ENCODE peak calls at places on chromosomes 4 and X, in eight cellular contexts. O is activated naive CD4-positive, alpha-beta T cell; T is NCI-H1417; M is mucosa of gallbladder; P is type B pancreatic cell; L is sciatic nerve; W is EH; F is KBM-7. E is an unnamed sample.
A peak's percentile ranks its signal among the peaks of the same experiment; 100 is the strongest.

GRCh38 chrX:70262952-70263567 is 3.1 kb upstream of the P2RY4 start:
- DNase-seq in O (no peak), T (peak; percentile 19), M (peak; percentile 27), P (peak; percentile 72), L (no peak), W (peak; percentile 31), F (peak; percentile 68), E (peak; percentile 34)

GRCh38 chr4:81207793-81208192 is 7.2 kb downstream of the PRKG2 start:
- DNase-seq in O (no peak), T (no peak), M (no peak), P (no peak), L (no peak), W (peak; percentile 79), F (no peak), E (no peak)

GRCh38 chrX:119502727-119503483 is 34.7 kb downstream of the SLC25A5 start:
- DNase-seq in O (no peak), T (peak; percentile 48), M (peak; percentile 78), P (no peak), L (no peak), W (peak; percentile 56), F (no peak), E (peak; percentile 77)

GRCh38 chr4:166293551-166293950 is 420.5 kb downstream of the TLL1 start:
- DNase-seq in O (no peak), T (no peak), M (no peak), P (no peak), L (no peak), W (peak; percentile 54), F (no peak), E (no peak)

GRCh38 chr4:14719053-14719452 is 283.2 kb upstream of the CPEB2 start:
- DNase-seq in O (no peak), T (no peak), M (peak; percentile 14), P (no peak), L (no peak), W (peak; percentile 59), F (no peak), E (peak; percentile 37)

GRCh38 chrX:22296871-22297270 is 24.2 kb downstream of the CBLL2 start:
- DNase-seq in O (no peak), T (no peak), M (no peak), P (no peak), L (no peak), W (peak; percentile 37), F (no peak), E (no peak)

GRCh38 chr4:170672571-170672970 is 582.8 kb upstream of the AADAT start:
- DNase-seq in O (no peak), T (no peak), M (no peak), P (no peak), L (no peak), W (peak; percentile 60), F (no peak), E (no peak)

GRCh38 chr4:986428-986948 is 356 bp upstream of the IDUA start:
- DNase-seq in O (no peak), T (no peak), M (no peak), P (no peak), L (no peak), W (no peak), F (no peak), E (no peak)

GRCh38 chrX:125293792-125294780 is 25.6 kb upstream of the TEX13C start:
- DNase-seq in O (no peak), T (no peak), M (no peak), P (no peak), L (no peak), W (no peak), F (no peak), E (no peak)

GRCh38 chr4:108988514-108989195 is 225.8 kb upstream of the ETNPPL start:
- DNase-seq in O (no peak), T (no peak), M (no peak), P (no peak), L (no peak), W (peak; percentile 56), F (no peak), E (no peak)

GRCh38 chrX:13469963-13470679 is 99.3 kb upstream of the EGFL6 start:
- DNase-seq in O (no peak), T (no peak), M (no peak), P (no peak), L (no peak), W (peak; percentile 82), F (peak; percentile 65), E (no peak)

GRCh38 chrX:21738145-21738949 is 19.6 kb downstream of the SMPX start:
- DNase-seq in O (no peak), T (peak; percentile 82), M (no peak), P (no peak), L (no peak), W (no peak), F (no peak), E (no peak)

GRCh38 chr4:762211-763190 is 56.9 kb downstream of the PCGF3 start:
- DNase-seq in O (no peak), T (no peak), M (no peak), P (no peak), L (peak; percentile 55), W (peak; percentile 34), F (no peak), E (no peak)

GRCh38 chr4:163649557-163650091 is 155.1 kb downstream of the TMA16 start:
- DNase-seq in O (no peak), T (no peak), M (no peak), P (no peak), L (no peak), W (no peak), F (no peak), E (no peak)

GRCh38 chrX:16603822-16604221 is 46.1 kb upstream of the S100G start:
- DNase-seq in O (no peak), T (no peak), M (no peak), P (no peak), L (no peak), W (peak; percentile 9), F (peak; percentile 21), E (no peak)

GRCh38 chr4:124019749-124020549 is 623.4 kb downstream of the SPRY1 start:
- DNase-seq in O (no peak), T (no peak), M (no peak), P (no peak), L (no peak), W (peak; percentile 64), F (no peak), E (no peak)

GRCh38 chrX:106619797-106620196 is 8.0 kb downstream of the RADX start:
- DNase-seq in O (no peak), T (no peak), M (no peak), P (no peak), L (no peak), W (no peak), F (peak; percentile 25), E (no peak)

GRCh38 chrX:74023203-74023602 is 280.8 kb upstream of the ZCCHC13 start:
- DNase-seq in O (no peak), T (no peak), M (no peak), P (no peak), L (no peak), W (no peak), F (peak; percentile 34), E (no peak)

GRCh38 chrX:15816886-15817285 is 26.6 kb downstream of the ZRSR2 start:
- DNase-seq in O (no peak), T (no peak), M (no peak), P (no peak), L (no peak), W (no peak), F (peak; percentile 69), E (no peak)

GRCh38 chr4:153450545-153450917 is 15.6 kb upstream of the TMEM131L start:
- DNase-seq in O (no peak), T (no peak), M (no peak), P (no peak), L (no peak), W (no peak), F (no peak), E (no peak)

GRCh38 chrX:123993326-123993725 is 31.8 kb downstream of the STAG2 start:
- DNase-seq in O (no peak), T (no peak), M (no peak), P (no peak), L (no peak), W (peak; percentile 85), F (no peak), E (no peak)

GRCh38 chr4:118327554-118328241 is 25.1 kb downstream of the PRSS12 start:
- DNase-seq in O (no peak), T (peak; percentile 74), M (no peak), P (no peak), L (no peak), W (peak; percentile 89), F (no peak), E (no peak)

GRCh38 chr4:147842573-147842972 is 110.7 kb downstream of the ARHGAP10 start:
- DNase-seq in O (no peak), T (no peak), M (no peak), P (no peak), L (peak; percentile 74), W (peak; percentile 84), F (no peak), E (no peak)

GRCh38 chr4:14078311-14078710 is 450.8 kb upstream of the BOD1L1 start:
- DNase-seq in O (no peak), T (no peak), M (no peak), P (no peak), L (no peak), W (peak; percentile 45), F (no peak), E (no peak)

GRCh38 chr4:140497776-140498636 is at the start of gene MGAT4D:
- DNase-seq in O (no peak), T (no peak), M (no peak), P (peak; percentile 70), L (no peak), W (no peak), F (peak; percentile 7), E (peak; percentile 12)

GRCh38 chr4:184421558-184422155 is 52.7 kb downstream of the IRF2 start:
- DNase-seq in O (no peak), T (no peak), M (no peak), P (no peak), L (no peak), W (no peak), F (no peak), E (no peak)

GRCh38 chr4:5381981-5382441 is 326.3 kb downstream of the EVC2 start:
- DNase-seq in O (no peak), T (no peak), M (no peak), P (no peak), L (no peak), W (peak; percentile 98), F (no peak), E (no peak)

GRCh38 chr4:122379239-122379638 is 428 bp downstream of the ADAD1 start:
- DNase-seq in O (no peak), T (no peak), M (no peak), P (no peak), L (no peak), W (no peak), F (no peak), E (no peak)

GRCh38 chr4:176393306-176394013 is 73.7 kb downstream of the SPCS3 start:
- DNase-seq in O (no peak), T (no peak), M (no peak), P (no peak), L (no peak), W (peak; percentile 23), F (no peak), E (no peak)